ENCODE peak calls at places on chromosomes 2 and 18, in ten cellular contexts. O is K562, C is transverse colon, Q is GM12878, W is stomach, D is HepG2, J is SK-N-SH, U is suprapubic skin, I is esophagus muscularis mucosa, G is upper lobe of left lung. Y is an unnamed sample.

GRCh38 chr2:60505861-60506260 is 47.6 kb downstream of the BCL11A start:
- DNase-seq in O (no peak), C (no peak), Q (no peak), W (no peak), D (no peak), J (no peak), U (no peak), I (no peak), G (no peak), Y (no peak)

GRCh38 chr2:216849987-216850386 is 9.9 kb downstream of the TNP1 start:
- DNase-seq in O (no peak), C (peak), Q (no peak), W (peak), D (no peak), J (no peak), U (no peak), I (no peak), G (peak), Y (peak)

GRCh38 chr2:88590998-88591613 is 36.2 kb downstream of the EIF2AK3 start:
- DNase-seq in O (peak), C (peak), Q (peak), W (no peak), D (peak), J (peak), U (no peak), I (peak), G (peak), Y (no peak)

GRCh38 chr2:24785704-24786321 is 7.4 kb downstream of the PTRHD1 start:
- DNase-seq in O (no peak), C (no peak), Q (peak), W (no peak), D (no peak), J (no peak), U (no peak), I (no peak), G (peak), Y (no peak)

GRCh38 chr18:42163316-42163715 is 208.3 kb downstream of the PIK3C3 start:
- DNase-seq in O (no peak), C (no peak), Q (no peak), W (no peak), D (no peak), J (no peak), U (no peak), I (no peak), G (no peak), Y (no peak)

GRCh38 chr2:10960606-10961489 is 49.1 kb downstream of the KCNF1 start:
- DNase-seq in O (no peak), C (no peak), Q (no peak), W (no peak), D (no peak), J (no peak), U (no peak), I (no peak), G (no peak), Y (no peak)

GRCh38 chr2:218857371-218858137 is 2.1 kb upstream of the WNT6 start:
- DNase-seq in O (no peak), C (no peak), Q (no peak), W (no peak), D (no peak), J (peak), U (peak), I (no peak), G (no peak), Y (peak)

GRCh38 chr2:217387776-217388381 is 528.0 kb upstream of the TNP1 start:
- DNase-seq in O (no peak), C (no peak), Q (no peak), W (no peak), D (peak), J (no peak), U (no peak), I (no peak), G (no peak), Y (no peak)

GRCh38 chr2:217928324-217929293 is 74.2 kb downstream of the TNS1 start:
- DNase-seq in O (no peak), C (no peak), Q (no peak), W (no peak), D (no peak), J (no peak), U (no peak), I (no peak), G (peak), Y (peak)

GRCh38 chr2:103153580-103153979 is 391.7 kb downstream of the TMEM182 start:
- DNase-seq in O (no peak), C (no peak), Q (no peak), W (no peak), D (no peak), J (no peak), U (no peak), I (peak), G (no peak), Y (no peak)

GRCh38 chr2:14231499-14231898 is 401.0 kb upstream of the LRATD1 start:
- DNase-seq in O (no peak), C (no peak), Q (no peak), W (no peak), D (no peak), J (no peak), U (no peak), I (no peak), G (no peak), Y (no peak)

GRCh38 chr18:32393407-32393806 is 77.3 kb downstream of the GAREM1 start:
- DNase-seq in O (no peak), C (no peak), Q (no peak), W (no peak), D (no peak), J (no peak), U (no peak), I (no peak), G (no peak), Y (no peak)

GRCh38 chr2:172864182-172864581 is 128.5 kb downstream of the RAPGEF4 start:
- DNase-seq in O (peak), C (peak), Q (peak), W (peak), D (peak), J (no peak), U (no peak), I (peak), G (peak), Y (peak)

GRCh38 chr2:26740890-26741302 is 23.2 kb upstream of the SLC35F6 start:
- DNase-seq in O (peak), C (no peak), Q (no peak), W (no peak), D (no peak), J (peak), U (no peak), I (no peak), G (no peak), Y (no peak)

GRCh38 chr2:174797792-174798276 is 33.6 kb upstream of the CHRNA1 start:
- DNase-seq in O (no peak), C (no peak), Q (no peak), W (no peak), D (no peak), J (no peak), U (no peak), I (no peak), G (no peak), Y (no peak)

GRCh38 chr2:8324164-8324848 is 357.6 kb upstream of the ID2 start:
- DNase-seq in O (peak), C (no peak), Q (no peak), W (no peak), D (no peak), J (no peak), U (no peak), I (no peak), G (no peak), Y (no peak)

GRCh38 chr2:145108385-145108784 is 588.5 kb upstream of the ZEB2 start:
- DNase-seq in O (no peak), C (no peak), Q (no peak), W (no peak), D (peak), J (no peak), U (no peak), I (no peak), G (no peak), Y (no peak)

GRCh38 chr2:101063753-101064502 is 61.8 kb downstream of the RPL31 start:
- DNase-seq in O (no peak), C (no peak), Q (no peak), W (no peak), D (no peak), J (no peak), U (no peak), I (no peak), G (no peak), Y (no peak)

GRCh38 chr2:28338754-28339325 is 53.8 kb upstream of the FOSL2 start:
- DNase-seq in O (no peak), C (no peak), Q (no peak), W (peak), D (no peak), J (no peak), U (no peak), I (no peak), G (no peak), Y (peak)

GRCh38 chr2:72605836-72606442 is 219.9 kb downstream of the EXOC6B start:
- DNase-seq in O (peak), C (no peak), Q (no peak), W (no peak), D (peak), J (peak), U (no peak), I (no peak), G (no peak), Y (no peak)

GRCh38 chr2:68715353-68716041 is 19.1 kb upstream of the ARHGAP25 start:
- DNase-seq in O (peak), C (peak), Q (peak), W (peak), D (peak), J (peak), U (no peak), I (peak), G (peak), Y (no peak)

GRCh38 chr2:109381327-109381820 is 232.4 kb downstream of the SEPTIN10 start:
- DNase-seq in O (no peak), C (no peak), Q (no peak), W (peak), D (no peak), J (no peak), U (peak), I (no peak), G (no peak), Y (peak)

GRCh38 chr2:209673811-209674210 is 97.8 kb upstream of the UNC80 start:
- DNase-seq in O (no peak), C (no peak), Q (no peak), W (no peak), D (no peak), J (no peak), U (no peak), I (no peak), G (no peak), Y (no peak)

GRCh38 chr18:60445341-60445740 is 72.8 kb upstream of the MC4R start:
- DNase-seq in O (no peak), C (no peak), Q (no peak), W (no peak), D (no peak), J (no peak), U (no peak), I (no peak), G (no peak), Y (no peak)

GRCh38 chr2:156305121-156305520 is 27.4 kb downstream of the NR4A2 start:
- DNase-seq in O (no peak), C (no peak), Q (no peak), W (no peak), D (no peak), J (no peak), U (no peak), I (no peak), G (no peak), Y (no peak)

GRCh38 chr2:120766758-120767351 is 31.2 kb downstream of the GLI2 start:
- DNase-seq in O (no peak), C (no peak), Q (no peak), W (no peak), D (no peak), J (no peak), U (peak), I (no peak), G (no peak), Y (peak)

GRCh38 chr2:149021761-149022160 is 16.7 kb upstream of the LYPD6B start:
- DNase-seq in O (no peak), C (no peak), Q (peak), W (no peak), D (no peak), J (no peak), U (no peak), I (peak), G (no peak), Y (no peak)

GRCh38 chr2:214830794-214831346 is 21.4 kb upstream of the BARD1 start:
- DNase-seq in O (no peak), C (no peak), Q (no peak), W (no peak), D (peak), J (no peak), U (no peak), I (no peak), G (no peak), Y (no peak)

GRCh38 chr2:429575-430254 is 141.8 kb upstream of the ALKAL2 start:
- DNase-seq in O (no peak), C (peak), Q (no peak), W (no peak), D (no peak), J (no peak), U (no peak), I (peak), G (no peak), Y (no peak)

GRCh38 chr2:181243319-181243718 is 213.9 kb upstream of the ITGA4 start:
- DNase-seq in O (no peak), C (no peak), Q (no peak), W (no peak), D (no peak), J (no peak), U (no peak), I (no peak), G (no peak), Y (no peak)

GRCh38 chr2:17719562-17720371 is 33.8 kb downstream of the SMC6 start:
- DNase-seq in O (peak), C (no peak), Q (no peak), W (no peak), D (no peak), J (peak), U (no peak), I (no peak), G (no peak), Y (no peak)

DNA sequence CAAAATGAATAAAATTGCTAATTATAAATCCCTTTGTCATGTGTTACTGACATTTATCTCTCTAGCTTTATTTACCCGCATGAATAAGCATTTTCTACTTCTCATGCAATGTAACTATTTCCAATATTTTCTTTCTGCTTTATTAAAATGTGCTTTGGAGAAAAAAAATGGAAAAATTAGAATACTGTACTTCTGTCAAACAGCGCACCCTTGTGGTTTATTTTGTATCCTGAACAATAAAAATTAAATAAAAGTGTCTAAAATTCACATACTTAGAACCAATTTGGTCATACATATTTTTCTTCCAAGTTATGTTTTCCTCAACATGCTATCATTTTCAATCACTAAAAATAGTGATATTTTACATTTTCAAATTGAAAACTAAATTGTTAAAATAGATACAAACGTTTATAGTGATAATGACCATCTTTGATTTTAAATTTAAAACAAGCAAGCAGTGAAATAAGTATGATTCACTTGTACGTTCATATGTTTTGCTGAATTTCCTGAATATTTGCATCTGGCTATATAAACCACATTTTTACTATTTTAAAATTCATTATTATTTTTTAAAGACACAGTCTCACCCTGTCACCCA is 95.8 kb upstream of the GRB14 start:
- DNase-seq in O (no peak), C (no peak), Q (no peak), W (no peak), D (peak), J (no peak), U (no peak), I (no peak), G (no peak), Y (no peak)
- TF ChIP-seq EP300 in O (no peak), C (no peak), Q (no peak), W (no peak), D (no peak), J (no peak), U (no peak), I (no peak), G (no peak), Y (no peak)

GRCh38 chr18:62860062-62860461 is 144.7 kb downstream of the PHLPP1 start:
- DNase-seq in O (no peak), C (no peak), Q (no peak), W (no peak), D (no peak), J (no peak), U (no peak), I (no peak), G (no peak), Y (no peak)

GRCh38 chr18:62862451-62862850 is 147.1 kb downstream of the PHLPP1 start:
- DNase-seq in O (no peak), C (no peak), Q (no peak), W (no peak), D (no peak), J (no peak), U (no peak), I (no peak), G (no peak), Y (no peak)

GRCh38 chr18:62865498-62865897 is 150.2 kb downstream of the PHLPP1 start:
- DNase-seq in O (no peak), C (no peak), Q (no peak), W (no peak), D (no peak), J (no peak), U (no peak), I (no peak), G (no peak), Y (no peak)

GRCh38 chr18:62867521-62867920 is 152.2 kb downstream of the PHLPP1 start:
- DNase-seq in O (no peak), C (no peak), Q (no peak), W (no peak), D (no peak), J (no peak), U (no peak), I (no peak), G (no peak), Y (no peak)

GRCh38 chr18:62863629-62864028 is 148.3 kb downstream of the PHLPP1 start:
- DNase-seq in O (no peak), C (no peak), Q (no peak), W (no peak), D (no peak), J (no peak), U (no peak), I (no peak), G (no peak), Y (no peak)
- TF ChIP-seq POLR2AphosphoS5 in O (no peak), C (no peak), Q (no peak), W (no peak), D (no peak), J (no peak), U (no peak), I (no peak), G (no peak), Y (no peak)

DNA sequence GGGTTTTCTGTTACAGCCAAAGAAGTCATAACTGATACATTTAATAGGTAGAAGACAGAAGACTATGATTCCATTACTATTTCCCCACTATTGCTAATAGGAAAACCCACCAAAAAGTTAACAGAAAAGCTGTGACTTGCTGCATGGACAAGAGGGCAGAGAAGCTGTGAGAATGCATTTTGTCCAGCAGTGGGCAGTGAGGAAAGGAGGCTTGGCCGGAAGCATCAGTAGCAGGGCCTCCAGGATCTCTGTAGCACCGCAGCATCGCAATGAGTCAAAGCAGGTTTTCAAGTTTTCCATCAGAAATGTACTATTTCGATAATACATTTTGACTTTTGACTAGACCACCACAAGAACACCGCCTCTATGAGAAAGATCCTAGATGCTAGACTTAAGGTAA is 24.9 kb downstream of the MYO5B start:
- DNase-seq in O (no peak), C (no peak), Q (no peak), W (no peak), D (no peak), J (no peak), U (no peak), I (no peak), G (no peak), Y (no peak)
- TF ChIP-seq CTCF in O (peak), C (no peak), Q (no peak), W (no peak), D (no peak), J (peak), U (no peak), I (no peak), G (no peak), Y (no peak)

GRCh38 chr2:197706839-197707207 is 1.7 kb downstream of the MARS2 start:
- DNase-seq in O (no peak), C (no peak), Q (no peak), W (no peak), D (no peak), J (no peak), U (no peak), I (no peak), G (no peak), Y (no peak)

GRCh38 chr2:197705912-197706838 is 1.0 kb downstream of the MARS2 start:
- DNase-seq in O (no peak), C (peak), Q (no peak), W (no peak), D (peak), J (peak), U (peak), I (no peak), G (peak), Y (no peak)

GRCh38 chr2:197707316-197708213 is 2.4 kb downstream of the MARS2 start:
- DNase-seq in O (no peak), C (no peak), Q (no peak), W (no peak), D (peak), J (peak), U (no peak), I (no peak), G (no peak), Y (no peak)

GRCh38 chr2:197710424-197711042 is 5.4 kb downstream of the MARS2 start:
- DNase-seq in O (no peak), C (no peak), Q (peak), W (no peak), D (no peak), J (no peak), U (no peak), I (no peak), G (no peak), Y (no peak)

GRCh38 chr2:197708331-197708730 is 3.2 kb downstream of the MARS2 start:
- DNase-seq in O (no peak), C (no peak), Q (no peak), W (no peak), D (peak), J (no peak), U (no peak), I (no peak), G (no peak), Y (no peak)
- TF ChIP-seq EP300 in O (no peak), C (no peak), Q (no peak), W (no peak), D (no peak), J (no peak), U (no peak), I (no peak), G (no peak), Y (no peak)

Y was measured in sigmoid colon.